ENCODE peak calls at places on chromosomes 4 and X, in nine cellular contexts. S is transverse colon, G is tibial nerve, N is suprapubic skin, Y is body of pancreas, Q is A549, O is K562, P is uterus, R is HCT116. V is an unnamed sample.

GRCh38 chrX:104166735-104167436 is 633 bp downstream of the FAM199X start:
- DNase-seq in P (no peak), Y (no peak), O (peak; percentile 13), R (no peak), Q (no peak), S (no peak), N (no peak), G (peak; percentile 7), V (no peak)

GRCh38 chr4:125283702-125284279 is 31.0 kb upstream of the FAT4 start:
- DNase-seq in P (no peak), Y (no peak), R (peak; percentile 18), S (no peak), Q (peak; percentile 36), N (no peak), G (no peak), O (peak; percentile 5), V (no peak)

GRCh38 chrX:118496763-118497079 is 1.1 kb downstream of the DOCK11 start:
- DNase-seq in R (no peak), S (no peak), Q (no peak), G (no peak), O (no peak), N (no peak), P (no peak), Y (no peak), V (no peak)

GRCh38 chr4:159003420-159004253 is 99.2 kb upstream of the RAPGEF2 start:
- DNase-seq in Q (no peak), S (no peak), G (no peak), P (no peak), O (peak; percentile 63), N (no peak), Y (no peak), R (no peak), V (no peak)

GRCh38 chr4:88841635-88842034 is 144.0 kb upstream of the NAP1L5 start:
- DNase-seq in N (no peak), O (no peak), R (no peak), Q (no peak), P (no peak), Y (no peak), S (no peak), G (no peak), V (no peak)

GRCh38 chrX:111411591-111412371 is at the start of gene DCX:
- DNase-seq in G (no peak), N (no peak), Q (no peak), R (no peak), P (no peak), S (no peak), Y (no peak), O (no peak), V (no peak)

GRCh38 chrX:40471965-40472648 is 108.7 kb upstream of the ATP6AP2 start:
- DNase-seq in G (peak; percentile 7), S (peak; percentile 37), Y (peak; percentile 74), P (peak; percentile 26), O (peak; percentile 17), N (no peak), Q (peak; percentile 10), R (no peak), V (peak; percentile 38)

GRCh38 chr4:115852767-115853091 is 739.3 kb upstream of the NDST4 start:
- DNase-seq in Q (no peak), Y (no peak), N (no peak), G (no peak), R (no peak), O (no peak), S (no peak), P (no peak), V (no peak)

GRCh38 chrX:150017868-150018267 is 79.6 kb upstream of the EOLA2 start:
- DNase-seq in Y (no peak), S (no peak), R (no peak), N (no peak), P (no peak), Q (no peak), O (no peak), G (no peak), V (no peak)

GRCh38 chr4:92035666-92036065 is 268.1 kb upstream of the GRID2 start:
- DNase-seq in O (no peak), Q (no peak), G (no peak), P (no peak), S (no peak), N (no peak), R (no peak), Y (no peak), V (no peak)

GRCh38 chr4:54784188-54784671 is 126.5 kb downstream of the KIT start:
- DNase-seq in G (peak; percentile 87), R (no peak), P (peak; percentile 88), O (peak; percentile 25), S (peak; percentile 70), N (peak; percentile 92), Y (peak; percentile 56), Q (no peak), V (peak; percentile 51)

GRCh38 chr4:17018013-17018412 is 119.6 kb upstream of the LDB2 start:
- DNase-seq in N (no peak), Y (no peak), R (no peak), Q (no peak), S (no peak), G (no peak), O (no peak), P (no peak), V (no peak)
- TF ChIP-seq POLR2A in N (no peak), Y (no peak), R (no peak), Q (no peak), S (no peak), G (no peak), O (no peak), P (no peak), V (no peak)

GRCh38 chrX:102985182-102985581 is 48.1 kb downstream of the RAB40AL start:
- DNase-seq in S (no peak), R (no peak), O (no peak), Q (no peak), Y (peak; percentile 7), P (no peak), N (no peak), G (no peak), V (no peak)
- H3K4me1 ChIP-seq in S (no peaks in the 10 kb centered on the region), R (no peaks in the 10 kb centered on the region), O (no peaks in the 10 kb centered on the region), Q (no peaks in the 10 kb centered on the region), Y (no peaks in the 10 kb centered on the region), P (no peaks in the 10 kb centered on the region), N (no peaks in the 10 kb centered on the region), G (no peaks in the 10 kb centered on the region), V (no peaks in the 10 kb centered on the region)

GRCh38 chr4:112109455-112110425 is 35.5 kb upstream of the FAM241A start:
- DNase-seq in S (no peak), Q (peak; percentile 10), Y (no peak), G (no peak), O (no peak), R (no peak), P (no peak), N (no peak), V (no peak)
- TF ChIP-seq POLR2A in S (no peak), Q (no peak), Y (no peak), G (no peak), O (no peak), R (no peak), P (no peak), N (no peak), V (no peak)

DNA sequence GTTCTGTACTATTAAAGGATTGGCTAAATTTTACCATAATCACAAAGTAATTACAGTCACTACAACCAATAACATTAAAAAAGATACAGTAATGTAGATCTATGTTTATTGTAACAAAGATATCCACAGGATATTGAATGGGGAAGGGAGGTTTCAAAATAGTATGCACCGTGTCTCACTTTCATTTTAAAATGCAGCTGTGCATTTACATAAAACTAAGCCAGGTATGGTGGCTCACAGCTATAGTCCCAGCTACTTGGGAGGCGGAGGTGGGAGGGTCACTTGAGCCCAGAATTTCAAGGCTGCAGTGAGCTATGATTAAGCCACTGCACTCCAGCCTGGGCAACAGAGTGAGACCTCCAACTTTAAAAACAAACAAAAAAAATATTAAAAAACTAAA is 8.5 kb downstream of the SRP72 start:
- DNase-seq in P (no peak), G (no peak), Q (no peak), N (no peak), R (no peak), O (no peak), Y (no peak), S (no peak), V (no peak)
- H3K4me1 ChIP-seq in P (no peaks in the 10 kb centered on the region), G (no peaks in the 10 kb centered on the region), Q (no peaks in the 10 kb centered on the region), N (no peaks in the 10 kb centered on the region), R (no peaks in the 10 kb centered on the region), O (no peaks in the 10 kb centered on the region), Y (no peaks in the 10 kb centered on the region), S (no peaks in the 10 kb centered on the region), V (no peaks in the 10 kb centered on the region)

GRCh38 chrX:66020578-66021406 is 19.1 kb downstream of the VSIG4 start:
- DNase-seq in Q (no peak), R (no peak), N (no peak), G (no peak), Y (no peak), P (no peak), O (no peak), S (no peak), V (no peak)

GRCh38 chrX:66023726-66024467 is 16.0 kb downstream of the VSIG4 start:
- DNase-seq in G (no peak), S (no peak), R (no peak), Q (no peak), Y (no peak), P (no peak), N (no peak), O (no peak), V (no peak)

GRCh38 chrX:66021407-66021757 is 18.5 kb downstream of the VSIG4 start:
- DNase-seq in Q (no peak), R (no peak), G (no peak), N (no peak), O (no peak), P (no peak), Y (no peak), S (no peak), V (no peak)

GRCh38 chrX:66022742-66023725 is 16.8 kb downstream of the VSIG4 start:
- DNase-seq in Y (no peak), R (no peak), O (peak; percentile 58), Q (peak; percentile 7), P (no peak), S (no peak), N (no peak), G (no peak), V (no peak)

DNA sequence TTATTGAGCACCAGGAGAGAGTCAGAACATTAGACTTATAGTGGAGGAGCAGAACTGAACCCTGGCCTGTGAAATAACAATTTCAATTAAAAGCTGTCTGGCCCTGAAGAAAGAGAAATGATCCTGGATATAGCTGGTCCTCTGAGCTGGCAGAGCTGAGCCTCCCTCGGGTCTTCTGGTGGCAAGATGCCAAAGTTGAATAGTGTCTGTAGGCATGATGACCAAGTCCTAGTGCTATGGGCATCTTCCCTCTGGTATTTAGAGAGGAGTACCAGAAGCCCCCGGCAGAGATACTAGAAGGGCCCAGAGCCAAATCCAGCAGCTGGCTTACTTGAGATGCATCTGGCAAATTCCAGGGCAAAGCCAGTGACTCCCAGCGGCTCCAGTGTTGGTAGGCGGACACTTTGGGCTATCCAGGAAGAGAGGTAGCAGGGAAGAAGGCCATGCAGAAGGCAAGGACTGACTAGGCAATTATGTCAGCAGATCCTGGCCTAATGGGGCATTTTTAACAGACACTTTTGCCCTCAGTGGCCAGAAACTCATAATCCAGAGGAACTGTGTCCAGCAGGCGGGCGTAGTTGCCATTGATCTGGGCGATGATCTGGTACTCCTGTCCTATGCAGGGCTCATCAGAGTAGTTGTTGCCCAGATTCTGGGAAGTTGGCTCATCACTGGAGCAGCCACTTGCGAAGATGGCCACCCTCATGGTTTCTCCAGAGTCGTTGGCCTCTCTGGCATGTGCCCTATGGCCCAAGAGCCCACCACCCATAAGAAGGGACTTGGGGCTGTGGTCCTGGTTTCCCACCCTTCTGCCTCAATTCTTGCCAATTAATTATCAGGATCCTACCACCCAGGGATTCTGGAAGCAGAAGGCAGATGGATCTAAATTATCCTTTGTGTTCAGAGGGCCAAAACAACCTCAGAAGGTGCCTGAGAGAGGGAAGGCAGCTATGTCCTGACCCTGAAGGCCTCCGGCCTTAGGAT is 17.8 kb downstream of the VSIG4 start:
- DNase-seq in P (no peak), G (no peak), O (peak; percentile 18), Y (no peak), R (no peak), Q (no peak), S (no peak), N (no peak), V (no peak)
- TF ChIP-seq POLR2A in P (no peak), G (no peak), O (peak; percentile 66), Y (no peak), R (no peak), Q (no peak), S (no peak), N (no peak), V (no peak)

V was measured in stomach.